ENCODE peak calls at places on chromosomes 2 and 18, in four cellular contexts. M is K562, V is HepG2, X is H1. I is an unnamed sample.

GRCh38 chr18:36993068-36993467 is 164.1 kb downstream of the KIAA1328 start:
- DNase-seq in M (no peak), V (no peak), X (no peak), I (no peak)

GRCh38 chr2:185859506-185859905 is 120.9 kb downstream of the FSIP2 start:
- DNase-seq in M (no peak), V (no peak), X (no peak), I (no peak)

GRCh38 chr2:229339613-229340012 is 68.5 kb upstream of the PID1 start:
- DNase-seq in M (no peak), V (no peak), X (no peak), I (no peak)

GRCh38 chr2:236936446-236936940 is 149.2 kb upstream of the COPS8 start:
- DNase-seq in M (no peak), V (no peak), X (no peak), I (no peak)

GRCh38 chr2:95034221-95034620 is 8.7 kb downstream of the MAL start:
- DNase-seq in M (no peak), V (no peak), X (no peak), I (no peak)

GRCh38 chr2:177585234-177585863 is 192.8 kb downstream of the AGPS start:
- DNase-seq in M (no peak), V (no peak), X (no peak), I (no peak)

GRCh38 chr2:17800219-17800618 is 16.0 kb upstream of the MSGN1 start:
- DNase-seq in M (no peak), V (peak), X (no peak), I (no peak)

GRCh38 chr2:215355801-215356200 is 43.9 kb downstream of the ATIC start:
- DNase-seq in M (no peak), V (no peak), X (no peak), I (no peak)

DNA sequence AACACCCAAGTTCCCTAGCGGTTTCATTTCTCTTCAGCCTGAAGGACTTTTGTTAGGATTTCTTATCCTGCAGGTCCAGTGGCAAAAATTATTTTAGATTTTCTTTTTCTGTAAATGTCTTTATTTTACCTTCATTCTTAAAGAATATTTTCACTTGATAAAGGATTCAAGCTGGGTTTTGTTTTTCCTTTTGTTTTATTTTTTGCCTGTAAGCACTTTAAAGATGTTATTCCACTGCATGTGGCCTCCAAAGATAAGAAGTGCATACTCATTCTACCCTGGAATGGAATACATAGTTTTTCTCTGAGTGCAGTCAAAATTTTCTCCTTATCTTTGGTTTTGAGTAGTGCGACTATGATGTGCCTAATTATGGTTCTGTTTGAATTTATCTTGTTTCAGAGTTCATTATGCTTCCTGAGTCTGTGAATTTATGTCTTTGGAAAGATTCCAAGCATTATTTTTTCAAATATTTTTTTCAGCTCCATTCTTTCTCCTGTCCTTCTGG is 69.4 kb downstream of the MAPRE2 start:
- DNase-seq in M (peak), V (no peak), X (no peak), I (no peak)
- TF ChIP-seq ATF3 in M (peak), V (no peak), X (no peak), I (no peak)

DNA sequence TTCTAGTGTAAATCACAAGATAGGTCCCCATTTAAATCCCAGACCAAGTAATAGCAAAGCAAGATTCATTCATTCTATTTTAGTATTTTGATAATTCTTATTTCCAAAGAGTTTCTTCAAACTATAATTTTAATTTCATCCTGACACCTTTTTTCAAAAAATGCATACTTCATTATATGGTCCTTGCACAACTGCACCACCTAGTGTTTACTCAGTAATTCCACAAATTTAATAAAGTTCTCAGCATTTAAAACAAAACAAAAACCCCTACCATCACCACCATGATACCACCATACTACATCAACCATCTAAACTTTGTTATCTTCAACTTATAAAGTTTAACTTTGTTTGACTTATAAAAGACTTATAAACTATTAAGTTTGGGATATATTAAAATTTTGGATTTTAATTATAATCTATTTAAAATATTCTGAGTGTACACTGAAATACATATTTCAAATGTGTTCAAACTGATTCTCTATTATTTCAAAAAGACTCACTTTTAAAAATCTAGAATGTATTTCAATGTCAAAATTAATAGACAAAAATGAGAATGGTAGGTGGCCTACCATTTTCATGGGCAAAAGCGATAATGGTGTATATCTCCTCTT is 44.2 kb downstream of the WDPCP start:
- DNase-seq in M (peak), V (no peak), X (no peak), I (no peak)
- TF ChIP-seq BRCA1 in M (no peak), V (no peak), X (no peak), I (no peak)

GRCh38 chr2:132252191-132252893 is 90.6 kb upstream of the ANKRD30BL start:
- DNase-seq in M (no peak), V (no peak), X (no peak), I (no peak)
- TF ChIP-seq ATF3 in M (no peak), V (no peak), X (no peak), I (no peak)

DNA sequence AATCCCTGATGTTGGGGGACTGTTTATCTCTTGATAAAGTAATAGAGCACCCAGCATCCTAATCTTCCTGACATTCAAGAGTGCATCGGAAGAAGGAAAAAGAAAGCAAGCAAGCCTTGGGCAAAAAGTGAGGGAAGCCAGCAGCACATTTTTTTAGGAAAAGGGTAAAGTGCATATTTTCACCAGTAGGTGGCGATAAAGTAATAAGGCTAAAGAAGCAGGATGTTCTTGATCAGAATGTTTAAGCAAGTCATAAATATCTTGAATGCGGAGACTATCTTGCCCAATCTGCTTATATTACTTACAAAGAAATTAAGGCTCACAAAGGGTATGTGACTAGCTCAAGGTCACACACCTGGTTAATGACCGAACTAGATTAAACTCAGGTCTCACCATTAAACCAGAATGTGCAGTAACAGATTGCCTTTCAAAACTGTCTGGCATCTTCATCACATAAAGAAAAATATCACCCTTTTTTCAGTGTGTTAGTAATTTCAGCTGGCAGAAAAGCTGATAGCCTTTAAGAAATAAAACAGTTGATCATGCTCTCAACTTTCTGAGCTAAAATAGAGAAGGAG is 83.8 kb downstream of the VIT start:
- DNase-seq in M (peak), V (peak), X (no peak), I (peak)
- TF ChIP-seq BRCA1 in M (no peak), V (no peak), X (no peak), I (no peak)

I was measured in GM12878.